ENCODE peak calls at places on chromosomes 1 and 21, in nine cellular contexts. O is A673; H is CD4-positive, CD25-positive, alpha-beta regulatory T cell; A is OCI-LY7; E is ascending aorta; C is astrocyte; G is tibial nerve; R is GM23338; Y is body of pancreas. I is an unnamed sample. For H3K4me1, the result is how much of the 10 kb centered on the place peaks cover.

GRCh38 chr1:68332041-68332440 is 99.7 kb upstream of the WLS start:
- DNase-seq in O (no peak), H (no peak), A (no peak), E (no peak), C (no peak), G (no peak), R (no peak), Y (no peak), I (no peak)

GRCh38 chr21:43274022-43274945 is 105.5 kb downstream of the CRYAA start:
- DNase-seq in O (no peak), H (no peak), A (no peak), E (no peak), C (no peak), G (no peak), R (no peak), Y (no peak), I (peak)

GRCh38 chr1:3060112-3060511 is 8.9 kb upstream of the PRDM16 start:
- DNase-seq in O (no peak), H (no peak), A (no peak), E (no peak), C (no peak), G (no peak), R (no peak), Y (no peak), I (no peak)

GRCh38 chr1:246724725-246725095 is 501 bp downstream of the SCCPDH start:
- DNase-seq in O (peak), H (no peak), A (no peak), E (no peak), C (peak), G (peak), R (peak), Y (peak), I (peak)

GRCh38 chr1:82392513-82392912 is 591.8 kb downstream of the ADGRL2 start:
- DNase-seq in O (no peak), H (no peak), A (no peak), E (no peak), C (peak), G (no peak), R (no peak), Y (no peak), I (no peak)

GRCh38 chr1:172813330-172813729 is 154.4 kb downstream of the FASLG start:
- DNase-seq in O (no peak), H (no peak), A (no peak), E (no peak), C (no peak), G (no peak), R (no peak), Y (no peak), I (no peak)

GRCh38 chr1:38680801-38681510 is 178.6 kb downstream of the RRAGC start:
- DNase-seq in O (peak), H (no peak), A (no peak), E (peak), C (peak), G (no peak), R (peak), Y (no peak), I (no peak)

GRCh38 chr1:93029317-93029716 is 49.8 kb upstream of the MTF2 start:
- DNase-seq in O (no peak), H (peak), A (peak), E (no peak), C (no peak), G (no peak), R (no peak), Y (no peak), I (no peak)

GRCh38 chr1:9066945-9067807 is 2.3 kb downstream of the SLC2A5 start:
- DNase-seq in O (no peak), H (no peak), A (peak), E (peak), C (peak), G (peak), R (no peak), Y (peak), I (peak)

GRCh38 chr1:156079762-156080597 is 2.3 kb downstream of the MEX3A start:
- DNase-seq in O (no peak), H (no peak), A (no peak), E (no peak), C (no peak), G (no peak), R (peak), Y (no peak), I (no peak)

GRCh38 chr1:226800763-226801380 is 61.8 kb upstream of the ITPKB start:
- DNase-seq in O (no peak), H (no peak), A (no peak), E (no peak), C (no peak), G (no peak), R (no peak), Y (no peak), I (no peak)

GRCh38 chr1:189275786-189276185 is 1201.9 kb downstream of the BRINP3 start:
- DNase-seq in O (no peak), H (no peak), A (no peak), E (no peak), C (peak), G (no peak), R (no peak), Y (no peak), I (no peak)

GRCh38 chr1:230772457-230773395 is 25.5 kb downstream of the CAPN9 start:
- DNase-seq in O (peak), H (no peak), A (peak), E (no peak), C (peak), G (peak), R (peak), Y (peak), I (peak)

GRCh38 chr1:109274533-109275476 is 8.1 kb downstream of the PSRC1 start:
- DNase-seq in O (no peak), H (no peak), A (no peak), E (no peak), C (peak), G (peak), R (no peak), Y (peak), I (peak)

GRCh38 chr1:228020686-228021525 is 14.1 kb downstream of the WNT3A start:
- DNase-seq in O (no peak), H (no peak), A (no peak), E (peak), C (no peak), G (no peak), R (no peak), Y (peak), I (no peak)

GRCh38 chr1:233614173-233614742 is 352 bp downstream of the KCNK1 start:
- DNase-seq in O (peak), H (peak), A (no peak), E (no peak), C (peak), G (no peak), R (peak), Y (peak), I (peak)

GRCh38 chr1:208928335-208928734 is 655.2 kb upstream of the CAMK1G start:
- DNase-seq in O (no peak), H (no peak), A (no peak), E (no peak), C (no peak), G (no peak), R (no peak), Y (no peak), I (no peak)

GRCh38 chr1:119784127-119784781 is 15.5 kb upstream of the HMGCS2 start:
- DNase-seq in O (no peak), H (no peak), A (no peak), E (peak), C (no peak), G (peak), R (no peak), Y (peak), I (peak)

GRCh38 chr1:119781434-119782210 is 12.9 kb upstream of the HMGCS2 start:
- DNase-seq in O (no peak), H (no peak), A (no peak), E (no peak), C (no peak), G (no peak), R (no peak), Y (no peak), I (no peak)

GRCh38 chr1:119779869-119780356 is 11.2 kb upstream of the HMGCS2 start:
- DNase-seq in O (no peak), H (no peak), A (no peak), E (no peak), C (no peak), G (peak), R (no peak), Y (peak), I (peak)

GRCh38 chr1:119782541-119783338 is 14.0 kb upstream of the HMGCS2 start:
- DNase-seq in O (no peak), H (no peak), A (no peak), E (no peak), C (no peak), G (no peak), R (no peak), Y (no peak), I (no peak)

GRCh38 chr1:119783354-119784126 is 14.8 kb upstream of the HMGCS2 start:
- DNase-seq in O (no peak), H (no peak), A (no peak), E (no peak), C (peak), G (no peak), R (no peak), Y (no peak), I (no peak)
- H3K4me1 ChIP-seq in O (under half), H (under half), A (under half), E (under half), C (under half), G (under half), R (under half), Y (half or more), I (under half)

GRCh38 chr1:117821382-117821755 is 108.1 kb downstream of the GDAP2 start:
- DNase-seq in O (no peak), H (no peak), A (no peak), E (no peak), C (no peak), G (no peak), R (no peak), Y (no peak), I (no peak)

GRCh38 chr1:117820096-117820495 is 109.3 kb downstream of the GDAP2 start:
- DNase-seq in O (no peak), H (no peak), A (no peak), E (no peak), C (no peak), G (no peak), R (no peak), Y (peak), I (no peak)

GRCh38 chr1:117819301-117819700 is 110.1 kb downstream of the GDAP2 start:
- DNase-seq in O (no peak), H (no peak), A (no peak), E (no peak), C (no peak), G (no peak), R (no peak), Y (no peak), I (no peak)

GRCh38 chr1:117820694-117821381 is 108.6 kb downstream of the GDAP2 start:
- DNase-seq in O (no peak), H (no peak), A (no peak), E (no peak), C (no peak), G (no peak), R (no peak), Y (no peak), I (no peak)

DNA sequence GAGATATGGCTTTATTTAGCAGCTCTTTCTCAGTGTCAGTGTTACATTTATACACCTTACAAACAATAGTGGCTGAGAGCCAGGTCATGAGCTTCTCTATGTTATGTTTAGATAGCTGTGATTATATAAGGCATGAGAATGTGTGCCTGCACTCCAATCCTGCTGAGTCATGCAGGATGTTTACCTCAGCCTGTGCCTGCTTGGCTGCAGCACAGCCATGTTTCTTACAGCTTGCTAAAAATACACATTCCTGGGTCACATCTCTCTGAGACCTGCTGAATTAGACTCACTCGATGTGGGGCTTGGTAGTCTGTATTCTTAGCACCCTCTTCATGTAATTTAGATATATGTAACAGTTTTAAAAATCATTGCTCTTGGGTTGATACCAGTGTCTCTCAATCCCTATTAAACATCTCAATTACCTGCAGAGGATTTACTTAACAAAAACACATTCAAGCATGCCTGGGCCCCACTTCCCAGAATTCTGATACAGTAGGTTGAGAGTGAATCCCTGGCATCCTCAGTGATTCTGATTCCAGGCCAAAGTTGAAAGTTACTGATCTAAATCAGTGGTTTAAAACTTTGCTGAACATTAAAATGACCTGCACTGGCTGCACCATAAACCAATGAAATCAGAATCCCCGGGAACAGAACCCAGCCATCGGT is 107.5 kb downstream of the GDAP2 start:
- DNase-seq in O (no peak), H (peak), A (peak), E (no peak), C (peak), G (no peak), R (peak), Y (peak), I (no peak)
- H3K4me3 ChIP-seq in O (no peak), H (no peak), A (no peak), E (no peak), C (no peak), G (no peak), R (no peak), Y (no peak), I (no peak)

GRCh38 chr1:221444346-221444745 is 297.5 kb downstream of the DUSP10 start:
- DNase-seq in O (no peak), H (no peak), A (no peak), E (no peak), C (peak), G (no peak), R (no peak), Y (no peak), I (no peak)
- H3K4me1 ChIP-seq in O (under half), H (under half), A (under half), E (under half), C (under half), G (under half), R (under half), Y (under half), I (under half)

GRCh38 chr1:193185861-193186714 is at the start of gene B3GALT2:
- DNase-seq in O (peak), H (peak), A (no peak), E (no peak), C (peak), G (peak), R (no peak), Y (peak), I (peak)

GRCh38 chr1:193187114-193187513 is 701 bp upstream of the B3GALT2 start:
- DNase-seq in O (no peak), H (no peak), A (no peak), E (no peak), C (no peak), G (no peak), R (no peak), Y (no peak), I (no peak)

GRCh38 chr1:193185206-193185605 is 1.2 kb downstream of the B3GALT2 start:
- DNase-seq in O (no peak), H (no peak), A (no peak), E (no peak), C (no peak), G (no peak), R (no peak), Y (no peak), I (no peak)

GRCh38 chr1:193183019-193183643 is 3.3 kb downstream of the B3GALT2 start:
- DNase-seq in O (peak), H (peak), A (peak), E (no peak), C (peak), G (no peak), R (peak), Y (no peak), I (peak)

DNA sequence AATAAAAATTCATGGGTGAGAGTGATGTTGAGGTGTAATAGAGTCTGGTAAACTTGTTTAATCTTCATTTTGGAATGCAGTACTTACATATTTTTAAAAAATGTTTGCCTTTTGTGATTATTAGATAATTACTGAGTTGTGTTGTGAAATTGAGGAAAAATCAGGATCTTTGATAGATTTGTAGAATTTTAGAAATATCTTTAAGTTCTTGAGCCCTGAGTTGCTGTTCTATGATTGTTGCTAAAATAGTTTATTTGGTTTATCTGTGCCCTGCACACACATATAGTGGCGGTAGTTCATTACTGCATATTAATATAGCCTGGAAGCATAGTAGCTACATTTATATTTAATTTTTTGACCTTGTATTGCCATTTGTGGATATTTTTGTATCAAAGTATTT is 1.6 kb downstream of the B3GALT2 start:
- DNase-seq in O (no peak), H (no peak), A (no peak), E (no peak), C (no peak), G (no peak), R (no peak), Y (no peak), I (no peak)
- H3K4me3 ChIP-seq in O (peak), H (peak), A (no peak), E (no peak), C (no peak), G (no peak), R (no peak), Y (no peak), I (no peak)

GRCh38 chr1:24803987-24804530 is 58.8 kb downstream of the CLIC4 start:
- DNase-seq in O (peak), H (no peak), A (no peak), E (no peak), C (no peak), G (no peak), R (no peak), Y (no peak), I (no peak)
- H3K4me1 ChIP-seq in O (under half), H (under half), A (under half), E (under half), C (under half), G (under half), R (under half), Y (under half), I (under half)